ENCODE peak calls at places on chromosomes 16 and 17, in ten cellular contexts. N is BE2C, B is activated B cell treated with CpG ODN at 0.5 μM for 24 hours, M is cardiac muscle cell, S is left lung, E is thyroid gland, O is heart left ventricle, Z is lung, U is fibroblast of pulmonary artery, C is HCT116. L is an unnamed sample.

GRCh38 chr17:79174905-79175856 is 100.6 kb downstream of the ENGASE start:
- DNase-seq in N (no peak), B (no peak), M (no peak), S (no peak), E (no peak), O (no peak), Z (no peak), U (no peak), C (no peak), L (no peak)

GRCh38 chr17:57372156-57372555 is 115.8 kb downstream of the MSI2 start:
- DNase-seq in N (no peak), B (no peak), M (no peak), S (no peak), E (no peak), O (no peak), Z (no peak), U (peak), C (peak), L (no peak)

GRCh38 chr16:87635541-87636049 is 33.3 kb downstream of the JPH3 start:
- DNase-seq in N (peak), B (peak), M (peak), S (peak), E (peak), O (peak), Z (peak), U (peak), C (peak), L (peak)

GRCh38 chr17:75869282-75870141 is 8.9 kb downstream of the TRIM47 start:
- DNase-seq in N (no peak), B (no peak), M (no peak), S (no peak), E (no peak), O (peak), Z (no peak), U (peak), C (no peak), L (no peak)

GRCh38 chr17:80688994-80689635 is 144.5 kb downstream of the RPTOR start:
- DNase-seq in N (no peak), B (no peak), M (no peak), S (no peak), E (no peak), O (no peak), Z (no peak), U (no peak), C (no peak), L (no peak)

GRCh38 chr17:10115536-10115932 is 82.9 kb downstream of the GAS7 start:
- DNase-seq in N (no peak), B (no peak), M (no peak), S (no peak), E (no peak), O (no peak), Z (no peak), U (peak), C (no peak), L (no peak)

GRCh38 chr17:2780256-2780655 is 16.0 kb upstream of the RAP1GAP2 start:
- DNase-seq in N (no peak), B (no peak), M (no peak), S (no peak), E (no peak), O (no peak), Z (no peak), U (no peak), C (no peak), L (no peak)

GRCh38 chr16:58638148-58639036 is 8.8 kb upstream of the CNOT1 start:
- DNase-seq in N (peak), B (no peak), M (no peak), S (peak), E (no peak), O (peak), Z (no peak), U (peak), C (peak), L (no peak)

GRCh38 chr16:78113258-78113657 is 13.8 kb downstream of the WWOX start:
- DNase-seq in N (no peak), B (no peak), M (no peak), S (no peak), E (no peak), O (no peak), Z (no peak), U (no peak), C (no peak), L (no peak)

GRCh38 chr17:59888145-59888750 is 4.5 kb downstream of the TUBD1 start:
- DNase-seq in N (no peak), B (no peak), M (no peak), S (no peak), E (no peak), O (no peak), Z (no peak), U (no peak), C (no peak), L (no peak)

GRCh38 chr17:19520641-19521040 is 13.0 kb upstream of the SLC47A1 start:
- DNase-seq in N (no peak), B (no peak), M (no peak), S (no peak), E (no peak), O (no peak), Z (no peak), U (no peak), C (no peak), L (no peak)

GRCh38 chr16:58177347-58177710 is 20.6 kb downstream of the CSNK2A2 start:
- DNase-seq in N (no peak), B (no peak), M (no peak), S (no peak), E (no peak), O (no peak), Z (no peak), U (no peak), C (no peak), L (no peak)

GRCh38 chr17:30824002-30824355 is 513 bp downstream of the CRLF3 start:
- DNase-seq in N (peak), B (no peak), M (no peak), S (peak), E (no peak), O (no peak), Z (no peak), U (peak), C (no peak), L (peak)

GRCh38 chr16:67881557-67882220 is 3.0 kb upstream of the NRN1L start:
- DNase-seq in N (no peak), B (no peak), M (no peak), S (no peak), E (no peak), O (peak), Z (no peak), U (no peak), C (no peak), L (no peak)

GRCh38 chr17:16986391-16986790 is 14.5 kb upstream of the TNFRSF13B start:
- DNase-seq in N (no peak), B (no peak), M (no peak), S (no peak), E (no peak), O (no peak), Z (no peak), U (no peak), C (no peak), L (no peak)

GRCh38 chr17:81062014-81062413 is 27.1 kb downstream of the BAIAP2 start:
- DNase-seq in N (no peak), B (no peak), M (no peak), S (no peak), E (no peak), O (no peak), Z (no peak), U (no peak), C (no peak), L (no peak)

GRCh38 chr16:21097151-21097550 is 53.5 kb downstream of the DNAH3 start:
- DNase-seq in N (no peak), B (no peak), M (no peak), S (no peak), E (no peak), O (no peak), Z (no peak), U (peak), C (no peak), L (no peak)

GRCh38 chr16:88356727-88357199 is 26.0 kb upstream of the ZNF469 start:
- DNase-seq in N (no peak), B (no peak), M (no peak), S (no peak), E (no peak), O (no peak), Z (no peak), U (no peak), C (no peak), L (no peak)

GRCh38 chr16:48820379-48820778 is 210.4 kb upstream of the N4BP1 start:
- DNase-seq in N (no peak), B (no peak), M (no peak), S (no peak), E (no peak), O (no peak), Z (no peak), U (no peak), C (no peak), L (no peak)

GRCh38 chr17:30271102-30271501 is 20.6 kb downstream of the BLMH start:
- DNase-seq in N (no peak), B (no peak), M (no peak), S (no peak), E (no peak), O (no peak), Z (no peak), U (peak), C (no peak), L (no peak)

GRCh38 chr17:11768981-11769380 is 170.7 kb downstream of the DNAH9 start:
- DNase-seq in N (no peak), B (no peak), M (no peak), S (no peak), E (no peak), O (no peak), Z (no peak), U (no peak), C (no peak), L (no peak)

GRCh38 chr17:10031102-10031501 is 126.0 kb upstream of the RCVRN start:
- DNase-seq in N (no peak), B (peak), M (no peak), S (no peak), E (no peak), O (no peak), Z (no peak), U (no peak), C (no peak), L (no peak)

GRCh38 chr16:87945351-87946042 is 5.7 kb upstream of the BANP start:
- DNase-seq in N (peak), B (peak), M (peak), S (peak), E (peak), O (peak), Z (peak), U (peak), C (peak), L (no peak)

GRCh38 chr16:1510272-1510671 is 17.1 kb downstream of the TELO2 start:
- DNase-seq in N (no peak), B (no peak), M (no peak), S (no peak), E (no peak), O (no peak), Z (no peak), U (no peak), C (no peak), L (no peak)

GRCh38 chr16:30951785-30952184 is 2.9 kb downstream of the ORAI3 start:
- DNase-seq in N (no peak), B (no peak), M (no peak), S (no peak), E (peak), O (peak), Z (no peak), U (peak), C (no peak), L (no peak)

GRCh38 chr17:79814966-79815835 is 18.3 kb upstream of the CBX8 start:
- DNase-seq in N (no peak), B (peak), M (no peak), S (peak), E (peak), O (no peak), Z (peak), U (peak), C (no peak), L (no peak)

GRCh38 chr16:24146523-24146922 is 109.6 kb upstream of the CACNG3 start:
- DNase-seq in N (no peak), B (no peak), M (peak), S (no peak), E (no peak), O (no peak), Z (no peak), U (no peak), C (no peak), L (no peak)

GRCh38 chr17:48835971-48836370 is 5.1 kb downstream of the CALCOCO2 start:
- DNase-seq in N (no peak), B (no peak), M (no peak), S (no peak), E (peak), O (no peak), Z (no peak), U (no peak), C (no peak), L (no peak)

GRCh38 chr16:3235856-3236669 is 1.1 kb upstream of the ZNF200 start:
- DNase-seq in N (peak), B (no peak), M (peak), S (peak), E (peak), O (peak), Z (peak), U (no peak), C (no peak), L (no peak)

DNA sequence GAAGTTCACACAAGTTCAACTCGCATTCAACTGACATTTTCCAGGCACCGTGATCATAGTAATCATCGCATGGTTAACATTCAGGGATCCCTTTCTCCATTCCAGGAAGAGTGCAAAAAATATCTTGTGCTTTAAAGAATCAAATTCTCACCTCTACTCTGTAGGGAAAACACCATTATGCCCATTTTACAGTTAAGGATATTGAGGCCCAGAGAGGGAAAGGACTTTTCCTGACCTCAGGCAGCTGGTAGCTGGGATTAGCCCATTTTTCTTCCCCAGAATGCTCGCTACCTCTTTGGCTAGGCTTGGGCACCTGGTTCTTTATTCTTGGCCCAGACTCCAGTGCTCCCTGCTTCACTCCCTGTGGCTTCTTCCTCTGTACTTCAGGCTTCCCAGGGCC is 45.8 kb downstream of the MEOX1 start:
- DNase-seq in N (no peak), B (no peak), M (no peak), S (no peak), E (no peak), O (no peak), Z (no peak), U (no peak), C (no peak), L (no peak)
- TF ChIP-seq CTCF in N (no peak), B (no peak), M (no peak), S (no peak), E (no peak), O (no peak), Z (no peak), U (no peak), C (no peak), L (no peak)

GRCh38 chr17:18191967-18192366 is 8.3 kb downstream of the ALKBH5 start:
- DNase-seq in N (peak), B (no peak), M (no peak), S (no peak), E (no peak), O (no peak), Z (no peak), U (no peak), C (no peak), L (no peak)
- TF ChIP-seq CTCF in N (peak), B (no peak), M (peak), S (no peak), E (no peak), O (no peak), Z (no peak), U (peak), C (peak), L (no peak)

GRCh38 chr17:36152639-36153120 is 23.8 kb downstream of the TBC1D3B start:
- DNase-seq in N (no peak), B (no peak), M (no peak), S (no peak), E (no peak), O (no peak), Z (no peak), U (peak), C (no peak), L (no peak)
- TF ChIP-seq CTCF in N (no peak), B (no peak), M (peak), S (no peak), E (no peak), O (no peak), Z (no peak), U (peak), C (peak), L (no peak)

GRCh38 chr17:1676401-1676800 is 8.3 kb downstream of the PRPF8 start:
- DNase-seq in N (no peak), B (no peak), M (no peak), S (no peak), E (no peak), O (no peak), Z (no peak), U (no peak), C (no peak), L (no peak)
- TF ChIP-seq CTCF in N (no peak), B (no peak), M (no peak), S (no peak), E (no peak), O (no peak), Z (no peak), U (no peak), C (no peak), L (no peak)

L was measured in natural killer cell.